ENCODE peak calls at places on chromosomes 12 and 14, in eight cellular contexts. S is tibial artery, K is dorsolateral prefrontal cortex, G is cardiac fibroblast, E is OCI-LY7, X is HCT116, N is upper lobe of right lung, J is HL-60. B is an unnamed sample.

GRCh38 chr14:101959277-101959676 is 5.1 kb upstream of the DYNC1H1 start:
- DNase-seq in N (no peak), J (peak; percentile 29), G (no peak), X (no peak), K (no peak), S (no peak), E (no peak), B (no peak)

GRCh38 chr12:13924286-13924685 is 57.1 kb downstream of the GRIN2B start:
- DNase-seq in N (no peak), K (no peak), X (no peak), J (no peak), E (no peak), S (no peak), G (no peak), B (no peak)

GRCh38 chr14:75328575-75328974 is 49.9 kb downstream of the FOS start:
- DNase-seq in J (no peak), E (no peak), S (no peak), X (no peak), N (no peak), K (no peak), G (no peak), B (no peak)

GRCh38 chr12:87317302-87317701 is 711.9 kb downstream of the C12orf50 start:
- DNase-seq in X (no peak), E (no peak), G (no peak), N (no peak), S (no peak), K (no peak), J (no peak), B (no peak)

GRCh38 chr12:50708619-50709018 is 55.3 kb upstream of the ATF1 start:
- DNase-seq in X (no peak), S (no peak), G (no peak), E (no peak), J (no peak), N (no peak), K (no peak), B (no peak)

GRCh38 chr12:46675736-46676135 is 150.1 kb downstream of the SLC38A4 start:
- DNase-seq in X (no peak), N (peak; percentile 63), J (no peak), K (no peak), S (no peak), E (peak; percentile 10), G (peak; percentile 59), B (peak; percentile 13)

GRCh38 chr12:93990832-93991748 is 157.3 kb upstream of the PLXNC1 start:
- DNase-seq in J (no peak), X (no peak), K (peak; percentile 60), G (peak; percentile 74), E (no peak), N (no peak), S (peak; percentile 48), B (peak; percentile 36)

GRCh38 chr12:31482816-31483215 is 108.1 kb downstream of the DENND5B start:
- DNase-seq in G (peak; percentile 52), J (no peak), X (peak; percentile 51), S (no peak), N (no peak), K (no peak), E (no peak), B (no peak)

GRCh38 chr14:33455998-33456397 is 494.9 kb downstream of the EGLN3 start:
- DNase-seq in K (no peak), S (no peak), J (no peak), X (no peak), E (no peak), G (no peak), N (no peak), B (no peak)

GRCh38 chr12:79591988-79592387 is 98.8 kb downstream of the PAWR start:
- DNase-seq in G (no peak), X (no peak), S (no peak), N (no peak), E (no peak), J (no peak), K (no peak), B (no peak)

GRCh38 chr12:21941522-21942376 is 523 bp upstream of the ABCC9 start:
- DNase-seq in K (no peak), X (no peak), N (peak; percentile 78), G (peak; percentile 48), S (peak; percentile 58), J (no peak), E (no peak), B (no peak)

GRCh38 chr12:97082029-97082428 is 175.0 kb downstream of the NEDD1 start:
- DNase-seq in S (no peak), E (no peak), G (no peak), J (no peak), N (no peak), K (no peak), X (no peak), B (no peak)

GRCh38 chr14:100239200-100239839 is 376 bp downstream of the YY1 start:
- DNase-seq in N (peak; percentile 73), E (no peak), X (no peak), K (no peak), G (no peak), J (no peak), S (no peak), B (peak; percentile 26)

GRCh38 chr12:131346578-131347344 is 364.1 kb upstream of the SFSWAP start:
- DNase-seq in J (no peak), G (no peak), K (no peak), S (no peak), N (no peak), X (no peak), E (no peak), B (no peak)

GRCh38 chr14:59278111-59278510 is 89.6 kb downstream of the DAAM1 start:
- DNase-seq in N (no peak), X (peak; percentile 85), J (no peak), G (peak; percentile 83), S (no peak), K (no peak), E (no peak), B (no peak)

GRCh38 chr12:68904351-68904982 is 28.5 kb downstream of the CPM start:
- DNase-seq in N (no peak), J (peak; percentile 39), S (no peak), K (no peak), X (no peak), E (peak; percentile 46), G (no peak), B (no peak)

GRCh38 chr12:131129839-131130238 is 176.1 kb downstream of the ADGRD1 start:
- DNase-seq in K (peak; percentile 18), X (no peak), E (no peak), S (no peak), J (no peak), N (peak; percentile 40), G (no peak), B (peak; percentile 71)

GRCh38 chr14:67357583-67358354 is 1.8 kb downstream of the ATP6V1D start:
- DNase-seq in X (no peak), G (no peak), K (no peak), N (no peak), S (no peak), J (no peak), E (no peak), B (no peak)

GRCh38 chr12:73262788-73263381 is 990.7 kb downstream of the TRHDE start:
- DNase-seq in N (no peak), S (no peak), K (no peak), J (no peak), G (no peak), X (no peak), E (no peak), B (no peak)

GRCh38 chr14:42470427-42470719 is 863.7 kb downstream of the LRFN5 start:
- DNase-seq in S (no peak), K (no peak), N (no peak), X (no peak), J (no peak), G (no peak), E (no peak), B (no peak)
- H3K4me3 ChIP-seq in S (no peak overlapping the region), K (no peak overlapping the region), N (no peak overlapping the region), X (no peak overlapping the region), J (no peak overlapping the region), G (no peak overlapping the region), E (no peak overlapping the region), B (no peak overlapping the region)

GRCh38 chr12:76529226-76529918 is 30.2 kb downstream of the OSBPL8 start:
- DNase-seq in E (no peak), K (no peak), N (no peak), G (no peak), X (no peak), J (no peak), S (no peak), B (no peak)
- H3K4me3 ChIP-seq in E (no peak overlapping the region), K (no peak overlapping the region), N (no peak overlapping the region), G (no peak overlapping the region), X (no peak overlapping the region), J (no peak overlapping the region), S (no peak overlapping the region), B (no peak overlapping the region)

GRCh38 chr12:55933158-55933798 is 2.3 kb downstream of the DGKA start:
- DNase-seq in J (peak; percentile 37), G (peak; percentile 29), X (peak; percentile 22), N (no peak), S (no peak), E (no peak), K (no peak), B (no peak)

GRCh38 chr12:55934773-55935172 is 3.8 kb downstream of the DGKA start:
- DNase-seq in X (no peak), E (no peak), N (no peak), S (no peak), J (no peak), K (no peak), G (no peak), B (no peak)

GRCh38 chr12:55935742-55936151 is 4.8 kb downstream of the DGKA start:
- DNase-seq in J (no peak), K (no peak), E (no peak), S (no peak), G (peak; percentile 25), X (no peak), N (peak; percentile 66), B (no peak)

GRCh38 chr12:55933799-55934174 is 2.8 kb downstream of the DGKA start:
- DNase-seq in N (no peak), S (no peak), K (no peak), X (no peak), J (no peak), G (no peak), E (no peak), B (no peak)

GRCh38 chr12:55934343-55934742 is 3.4 kb downstream of the DGKA start:
- DNase-seq in K (no peak), J (no peak), E (no peak), X (no peak), N (no peak), G (peak; percentile 72), S (no peak), B (no peak)
- H3K4me3 ChIP-seq in K (no peak overlapping the region), J (no peak overlapping the region), E (peak overlapping the region; percentile 78), X (no peak overlapping the region), N (no peak overlapping the region), G (no peak overlapping the region), S (no peak overlapping the region), B (no peak overlapping the region)

DNA sequence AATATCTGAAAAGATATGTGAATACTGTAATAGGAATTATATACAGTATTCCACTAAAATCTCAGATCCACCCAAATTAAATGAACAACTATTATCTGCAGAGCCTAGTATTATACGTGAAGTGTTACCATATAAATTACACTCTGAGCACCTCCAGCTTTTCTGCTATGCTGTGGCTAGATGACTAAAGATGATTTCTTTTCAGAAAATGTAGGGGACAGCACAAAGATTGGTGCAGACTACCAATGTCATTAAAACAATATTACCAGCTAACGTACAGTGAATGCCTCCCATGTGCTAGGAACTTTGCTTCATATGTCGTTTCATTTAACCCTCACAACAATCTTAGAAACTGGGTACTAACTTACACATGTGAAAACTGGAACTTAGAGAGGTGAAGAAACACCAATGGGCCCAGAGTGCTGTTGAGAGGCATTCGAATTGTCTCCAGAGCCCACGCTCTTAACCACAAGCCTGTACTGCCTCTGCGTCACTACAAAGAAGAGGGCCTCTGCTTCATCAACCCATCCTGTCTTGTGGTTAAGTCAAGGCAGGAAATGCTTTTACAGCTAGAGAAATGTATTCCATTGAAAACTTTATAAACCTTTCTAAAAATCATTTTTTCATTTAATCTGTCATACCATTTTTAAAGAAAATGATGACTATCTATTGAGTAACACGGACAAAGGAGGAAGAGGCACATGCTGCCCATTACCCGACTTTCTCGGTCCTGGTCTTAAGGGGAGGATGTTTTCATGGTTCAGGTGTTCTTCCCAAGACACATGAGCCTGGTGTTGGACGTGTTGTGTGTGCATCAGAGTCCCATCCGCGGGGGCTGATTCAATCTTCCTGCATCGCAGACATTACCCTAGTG is 1.3 kb downstream of the GPR65 start:
- DNase-seq in N (no peak), S (no peak), J (peak; percentile 83), X (no peak), E (peak; percentile 84), G (no peak), K (no peak), B (no peak)
- H3K4me3 ChIP-seq in N (peak overlapping the region; percentile 42), S (no peak overlapping the region), J (peak overlapping the region; percentile 28), X (no peak overlapping the region), E (peak overlapping the region; percentile 71), G (no peak overlapping the region), K (peak overlapping the region; percentile 4), B (no peak overlapping the region)